ENCODE peak calls at places on chromosomes 3 and 15, in eight cellular contexts. Z, Q, I, T, R, B, W and M are unnamed samples.

GRCh38 chr3:15462451-15462850 is 35.1 kb downstream of the EAF1 start:
- DNase-seq in Z (no peak), Q (no peak), I (no peak), T (no peak), R (no peak), B (no peak), W (no peak), M (no peak)

GRCh38 chr15:64809649-64810498 is 15.6 kb downstream of the PIF1 start:
- DNase-seq in Z (peak), Q (peak), I (peak), T (peak), R (peak), B (peak), W (peak), M (peak)

GRCh38 chr3:138180375-138181029 is 5.8 kb upstream of the DBR1 start:
- DNase-seq in Z (no peak), Q (no peak), I (no peak), T (peak), R (no peak), B (no peak), W (peak), M (no peak)

GRCh38 chr3:119294889-119295769 is 946 bp downstream of the ARHGAP31 start:
- DNase-seq in Z (peak), Q (no peak), I (no peak), T (peak), R (peak), B (peak), W (no peak), M (peak)

GRCh38 chr3:141796436-141797166 is 33.4 kb downstream of the GRK7 start:
- DNase-seq in Z (no peak), Q (no peak), I (no peak), T (no peak), R (peak), B (peak), W (no peak), M (peak)

GRCh38 chr3:26624209-26624775 is 1.7 kb downstream of the LRRC3B start:
- DNase-seq in Z (peak), Q (no peak), I (no peak), T (no peak), R (peak), B (no peak), W (no peak), M (no peak)

GRCh38 chr3:3772920-3773319 is 26.3 kb upstream of the LRRN1 start:
- DNase-seq in Z (no peak), Q (no peak), I (no peak), T (peak), R (no peak), B (no peak), W (no peak), M (no peak)

GRCh38 chr15:95503107-95503506 is 827.4 kb upstream of the NR2F2 start:
- DNase-seq in Z (no peak), Q (no peak), I (no peak), T (no peak), R (no peak), B (no peak), W (no peak), M (no peak)

GRCh38 chr15:61654918-61655317 is 405.3 kb downstream of the VPS13C start:
- DNase-seq in Z (no peak), Q (no peak), I (no peak), T (no peak), R (no peak), B (no peak), W (no peak), M (no peak)

GRCh38 chr3:38121832-38122461 is 15.0 kb downstream of the ACAA1 start:
- DNase-seq in Z (peak), Q (no peak), I (no peak), T (no peak), R (peak), B (no peak), W (no peak), M (no peak)

GRCh38 chr15:56640127-56640526 is 93.2 kb downstream of the ZNF280D start:
- DNase-seq in Z (no peak), Q (no peak), I (no peak), T (no peak), R (no peak), B (no peak), W (no peak), M (no peak)

GRCh38 chr15:56496635-56497034 is 31.7 kb upstream of the MNS1 start:
- DNase-seq in Z (no peak), Q (peak), I (no peak), T (no peak), R (no peak), B (no peak), W (peak), M (no peak)

GRCh38 chr3:66004244-66004643 is 34.5 kb downstream of the MAGI1 start:
- DNase-seq in Z (no peak), Q (no peak), I (no peak), T (no peak), R (no peak), B (no peak), W (no peak), M (no peak)

GRCh38 chr15:42156266-42156922 is at the start of gene PLA2G4F:
- DNase-seq in Z (no peak), Q (no peak), I (no peak), T (no peak), R (peak), B (no peak), W (peak), M (no peak)

GRCh38 chr3:6807967-6808588 is 52.8 kb upstream of the GRM7 start:
- DNase-seq in Z (no peak), Q (no peak), I (no peak), T (no peak), R (no peak), B (no peak), W (no peak), M (no peak)

GRCh38 chr15:75178171-75178937 is 23.3 kb upstream of the C15orf39 start:
- DNase-seq in Z (peak), Q (no peak), I (no peak), T (peak), R (peak), B (no peak), W (no peak), M (no peak)

GRCh38 chr15:100125627-100126231 is 216.0 kb downstream of the ADAMTS17 start:
- DNase-seq in Z (peak), Q (no peak), I (no peak), T (no peak), R (no peak), B (no peak), W (no peak), M (no peak)

GRCh38 chr3:27356976-27357375 is 12.2 kb downstream of the NEK10 start:
- DNase-seq in Z (no peak), Q (no peak), I (no peak), T (no peak), R (no peak), B (no peak), W (no peak), M (no peak)

GRCh38 chr3:197398301-197398878 is 100.0 kb upstream of the DLG1 start:
- DNase-seq in Z (no peak), Q (no peak), I (no peak), T (no peak), R (no peak), B (no peak), W (peak), M (no peak)

GRCh38 chr3:135125171-135125801 is 330.2 kb downstream of the EPHB1 start:
- DNase-seq in Z (no peak), Q (no peak), I (no peak), T (no peak), R (peak), B (no peak), W (peak), M (no peak)

GRCh38 chr3:48503406-48504050 is 446 bp downstream of the SHISA5 start:
- DNase-seq in Z (peak), Q (no peak), I (no peak), T (peak), R (peak), B (no peak), W (peak), M (no peak)

GRCh38 chr15:94131875-94132274 is 99.5 kb upstream of the MCTP2 start:
- DNase-seq in Z (no peak), Q (no peak), I (no peak), T (no peak), R (no peak), B (no peak), W (no peak), M (no peak)

GRCh38 chr3:13937131-13937530 is 57.3 kb upstream of the WNT7A start:
- DNase-seq in Z (no peak), Q (no peak), I (no peak), T (no peak), R (no peak), B (no peak), W (no peak), M (no peak)

GRCh38 chr3:9909221-9910013 is 6.8 kb downstream of the IL17RE start:
- DNase-seq in Z (no peak), Q (no peak), I (no peak), T (no peak), R (no peak), B (no peak), W (no peak), M (no peak)

GRCh38 chr3:24351779-24352469 is 142.7 kb downstream of the THRB start:
- DNase-seq in Z (peak), Q (no peak), I (no peak), T (no peak), R (no peak), B (no peak), W (no peak), M (no peak)

GRCh38 chr3:120487079-120487693 is 36.4 kb upstream of the FSTL1 start:
- DNase-seq in Z (peak), Q (peak), I (no peak), T (no peak), R (no peak), B (no peak), W (no peak), M (no peak)

GRCh38 chr3:172217877-172218276 is 178.5 kb downstream of the FNDC3B start:
- DNase-seq in Z (no peak), Q (no peak), I (no peak), T (no peak), R (no peak), B (no peak), W (no peak), M (no peak)

GRCh38 chr15:92882697-92883642 is 17.2 kb upstream of the CHD2 start:
- DNase-seq in Z (no peak), Q (no peak), I (no peak), T (peak), R (no peak), B (peak), W (no peak), M (no peak)

GRCh38 chr3:141430326-141430725 is 56.5 kb upstream of the RASA2 start:
- DNase-seq in Z (no peak), Q (no peak), I (no peak), T (no peak), R (peak), B (no peak), W (no peak), M (no peak)

GRCh38 chr15:53611145-53611920 is 148.1 kb downstream of the WDR72 start:
- DNase-seq in Z (no peak), Q (no peak), I (no peak), T (no peak), R (no peak), B (no peak), W (peak), M (no peak)

GRCh38 chr15:90268415-90268814 is 2.9 kb downstream of the NGRN start:
- DNase-seq in Z (no peak), Q (no peak), I (no peak), T (no peak), R (no peak), B (no peak), W (no peak), M (no peak)

GRCh38 chr15:65405793-65406192 is 17.0 kb downstream of the IGDCC4 start:
- DNase-seq in Z (no peak), Q (no peak), I (no peak), T (no peak), R (no peak), B (no peak), W (no peak), M (no peak)

DNA sequence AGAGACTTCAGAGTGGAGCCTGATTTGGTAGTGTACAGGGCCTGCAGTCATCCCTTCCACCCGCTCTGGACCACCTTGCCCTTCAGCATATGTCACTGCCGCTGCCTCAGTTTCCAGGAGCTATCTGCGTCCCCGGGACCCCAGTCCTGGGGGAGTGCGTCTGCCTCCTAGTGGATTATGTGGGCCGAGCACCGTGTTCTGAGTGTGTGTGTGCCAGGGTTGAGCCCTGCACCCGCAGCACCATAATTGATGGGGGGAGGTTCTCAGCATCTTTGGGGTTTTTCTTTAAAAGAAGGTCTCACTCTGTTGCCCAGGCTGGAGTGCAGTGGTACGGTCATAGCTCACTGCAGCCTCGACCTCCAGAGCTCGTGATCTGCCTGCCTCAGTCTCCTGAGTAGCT is 33.6 kb downstream of the CD276 start:
- DNase-seq in Z (no peak), Q (no peak), I (no peak), T (no peak), R (peak), B (no peak), W (no peak), M (no peak)
- TF ChIP-seq CTCF in Z (no peak), Q (peak), I (peak), T (peak), R (peak), B (no peak), W (peak), M (no peak)

GRCh38 chr3:176814252-176814651 is 383.0 kb downstream of the TBL1XR1 start:
- DNase-seq in Z (peak), Q (no peak), I (peak), T (peak), R (peak), B (no peak), W (peak), M (no peak)
- TF ChIP-seq CTCF in Z (peak), Q (peak), I (peak), T (peak), R (peak), B (no peak), W (peak), M (no peak)

GRCh38 chr15:38680780-38681179 is 116.2 kb upstream of the RASGRP1 start:
- DNase-seq in Z (no peak), Q (no peak), I (no peak), T (no peak), R (no peak), B (no peak), W (no peak), M (no peak)
- TF ChIP-seq CTCF in Z (no peak), Q (no peak), I (no peak), T (no peak), R (no peak), B (no peak), W (no peak), M (no peak)

DNA sequence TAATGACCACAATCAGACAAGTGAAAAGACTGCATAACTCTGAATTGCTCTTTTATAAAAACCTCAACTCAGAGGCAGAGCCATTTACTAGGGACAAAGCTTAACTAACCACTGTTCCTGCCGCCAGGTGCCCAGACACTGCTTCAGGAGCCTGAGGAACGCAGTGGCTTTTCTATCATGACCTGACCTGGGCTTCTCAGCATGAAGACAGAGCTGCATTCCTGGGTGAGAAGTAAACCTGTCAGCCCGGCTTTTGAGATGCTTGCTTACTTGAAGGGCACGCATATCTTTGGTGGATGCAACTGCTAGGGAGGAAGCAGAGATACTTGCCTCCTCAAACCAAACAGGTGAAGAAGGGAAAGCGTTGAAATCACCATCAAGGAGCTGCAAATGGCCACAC is 7.9 kb downstream of the LRRC31 start:
- DNase-seq in Z (no peak), Q (no peak), I (no peak), T (no peak), R (peak), B (no peak), W (no peak), M (no peak)
- TF ChIP-seq CTCF in Z (no peak), Q (no peak), I (no peak), T (no peak), R (no peak), B (no peak), W (no peak), M (no peak)

GRCh38 chr3:82641701-82642100 is 880.3 kb upstream of the GBE1 start:
- DNase-seq in Z (no peak), Q (no peak), I (no peak), T (no peak), R (no peak), B (no peak), W (no peak), M (no peak)

GRCh38 chr3:82640254-82640653 is 878.8 kb upstream of the GBE1 start:
- DNase-seq in Z (no peak), Q (no peak), I (no peak), T (no peak), R (no peak), B (no peak), W (no peak), M (no peak)

GRCh38 chr3:82643948-82644347 is 882.5 kb upstream of the GBE1 start:
- DNase-seq in Z (no peak), Q (no peak), I (no peak), T (peak), R (peak), B (no peak), W (peak), M (no peak)
- TF ChIP-seq CTCF in Z (no peak), Q (no peak), I (no peak), T (peak), R (peak), B (no peak), W (no peak), M (no peak)

GRCh38 chr3:17195856-17196604 is 311.3 kb downstream of the PLCL2 start:
- DNase-seq in Z (no peak), Q (no peak), I (no peak), T (no peak), R (no peak), B (no peak), W (no peak), M (peak)
- TF ChIP-seq CTCF in Z (no peak), Q (peak), I (no peak), T (no peak), R (peak), B (no peak), W (no peak), M (no peak)

GRCh38 chr15:58842713-58843396 is 71.8 kb downstream of the MINDY2 start:
- DNase-seq in Z (no peak), Q (no peak), I (no peak), T (no peak), R (no peak), B (no peak), W (no peak), M (no peak)

GRCh38 chr15:58840048-58840447 is 68.9 kb downstream of the MINDY2 start:
- DNase-seq in Z (no peak), Q (peak), I (no peak), T (no peak), R (no peak), B (no peak), W (peak), M (no peak)

DNA sequence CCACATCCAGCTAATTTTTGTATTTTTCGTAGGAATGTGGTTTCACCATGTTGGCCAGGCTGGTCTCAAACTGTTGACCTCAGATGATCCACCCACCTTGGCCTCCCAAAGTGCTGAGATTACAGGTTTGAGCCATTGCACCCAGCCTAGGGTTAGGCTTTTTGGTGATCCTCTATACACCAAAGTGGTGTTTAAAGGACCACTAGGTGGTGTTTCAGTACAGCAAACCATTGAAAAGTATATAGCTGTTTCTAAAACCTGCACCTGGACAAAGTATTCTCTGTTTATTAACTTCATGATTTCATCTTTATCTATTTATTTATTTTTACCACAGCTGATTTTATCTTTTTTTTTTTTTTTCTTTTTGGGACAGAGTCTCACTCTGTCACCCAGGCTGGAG is 68.4 kb downstream of the MINDY2 start:
- DNase-seq in Z (no peak), Q (no peak), I (no peak), T (no peak), R (no peak), B (no peak), W (no peak), M (no peak)
- TF ChIP-seq CTCF in Z (no peak), Q (no peak), I (no peak), T (peak), R (peak), B (peak), W (no peak), M (no peak)

GRCh38 chr15:101190196-101190595 is 61.7 kb downstream of the CHSY1 start:
- DNase-seq in Z (no peak), Q (no peak), I (no peak), T (no peak), R (no peak), B (no peak), W (no peak), M (no peak)

GRCh38 chr15:101189708-101190107 is 62.1 kb downstream of the CHSY1 start:
- DNase-seq in Z (no peak), Q (no peak), I (no peak), T (no peak), R (no peak), B (no peak), W (no peak), M (no peak)

GRCh38 chr15:101189341-101189679 is 62.5 kb downstream of the CHSY1 start:
- DNase-seq in Z (no peak), Q (no peak), I (no peak), T (no peak), R (no peak), B (no peak), W (no peak), M (no peak)

GRCh38 chr15:101187820-101188516 is 63.9 kb downstream of the CHSY1 start:
- DNase-seq in Z (no peak), Q (peak), I (no peak), T (no peak), R (peak), B (no peak), W (no peak), M (no peak)

GRCh38 chr15:101188517-101189340 is 63.1 kb downstream of the CHSY1 start:
- DNase-seq in Z (no peak), Q (no peak), I (no peak), T (no peak), R (peak), B (no peak), W (no peak), M (no peak)
- TF ChIP-seq CTCF in Z (no peak), Q (no peak), I (no peak), T (no peak), R (no peak), B (no peak), W (no peak), M (no peak)

GRCh38 chr3:43692085-43692484 is 1.3 kb downstream of the ABHD5 start:
- DNase-seq in Z (no peak), Q (no peak), I (no peak), T (no peak), R (no peak), B (no peak), W (no peak), M (no peak)

GRCh38 chr3:43691120-43692002 is 623 bp downstream of the ABHD5 start:
- DNase-seq in Z (peak), Q (no peak), I (peak), T (peak), R (peak), B (peak), W (peak), M (no peak)

GRCh38 chr3:43689166-43689565 is 1.6 kb upstream of the ABHD5 start:
- DNase-seq in Z (no peak), Q (no peak), I (no peak), T (no peak), R (no peak), B (no peak), W (no peak), M (no peak)

GRCh38 chr3:43689766-43690399 is 855 bp upstream of the ABHD5 start:
- DNase-seq in Z (no peak), Q (no peak), I (no peak), T (no peak), R (no peak), B (no peak), W (no peak), M (no peak)

DNA sequence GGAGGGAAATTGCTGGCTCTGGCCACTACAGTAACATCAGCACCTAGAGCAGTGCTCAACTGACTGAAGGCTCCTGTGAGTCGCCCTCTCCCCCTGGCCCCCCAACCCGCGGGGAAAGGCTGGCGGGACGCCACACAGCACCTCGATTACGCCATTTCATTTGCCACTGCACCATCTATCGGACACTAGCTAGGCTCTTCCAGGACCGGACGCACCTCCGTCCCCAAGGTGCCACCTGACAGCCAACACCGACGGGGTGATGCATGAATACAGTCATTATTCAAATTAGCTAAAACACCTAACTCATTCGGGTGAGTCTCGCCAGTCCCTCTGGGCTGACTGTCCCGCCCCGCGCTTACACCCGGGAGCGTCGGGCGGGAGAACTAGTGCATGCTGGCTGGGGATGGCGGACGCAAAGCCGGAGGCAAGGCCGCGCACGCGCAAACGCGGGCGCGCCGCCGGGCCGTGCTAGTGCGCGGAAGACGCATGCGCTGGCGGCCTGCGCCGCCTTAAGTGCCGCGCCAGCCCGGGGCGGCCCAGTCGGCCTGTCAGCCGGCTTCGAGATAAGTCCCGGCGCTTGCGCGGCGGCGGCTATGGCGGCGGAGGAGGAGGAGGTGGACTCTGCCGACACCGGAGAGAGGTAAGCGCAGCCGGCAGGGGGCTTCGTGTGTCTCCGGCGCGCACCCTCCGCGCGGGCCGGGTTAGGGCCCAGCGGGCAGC is at the start of gene ABHD5:
- DNase-seq in Z (peak), Q (peak), I (peak), T (peak), R (peak), B (peak), W (peak), M (peak)
- TF ChIP-seq CTCF in Z (no peak), Q (peak), I (peak), T (peak), R (peak), B (peak), W (no peak), M (no peak)